ENCODE peak calls at places on chromosomes 1 and 21, in nine cellular contexts. G is lower lobe of right lung; M is astrocyte of the spinal cord; R is GM12865; Z is prostate gland; A is left lung; B is sigmoid colon; W is CD8-positive, alpha-beta T cell; U is tibial artery. C is an unnamed sample.

GRCh38 chr1:12180315-12180714 is 13.5 kb downstream of the TNFRSF1B start:
- DNase-seq in G (peak), M (no peak), R (no peak), Z (no peak), A (peak), B (peak), W (no peak), U (peak), C (peak)

GRCh38 chr1:48697066-48697707 is 79.5 kb downstream of the BEND5 start:
- DNase-seq in G (peak), M (peak), R (peak), Z (peak), A (peak), B (no peak), W (peak), U (peak), C (no peak)

GRCh38 chr1:89085781-89086180 is 20.8 kb upstream of the GBP1 start:
- DNase-seq in G (no peak), M (peak), R (peak), Z (no peak), A (no peak), B (no peak), W (no peak), U (no peak), C (no peak)

GRCh38 chr1:54800899-54801759 is at the start of gene TTC22:
- DNase-seq in G (peak), M (no peak), R (peak), Z (peak), A (peak), B (peak), W (peak), U (no peak), C (no peak)

GRCh38 chr1:193448682-193449461 is 262.5 kb upstream of the B3GALT2 start:
- DNase-seq in G (no peak), M (no peak), R (peak), Z (no peak), A (no peak), B (no peak), W (no peak), U (no peak), C (no peak)

GRCh38 chr1:151050051-151050688 is 2.6 kb downstream of the C1orf56 start:
- DNase-seq in G (no peak), M (no peak), R (no peak), Z (no peak), A (no peak), B (no peak), W (no peak), U (no peak), C (no peak)

GRCh38 chr1:6342031-6342430 is 51.5 kb downstream of the ACOT7 start:
- DNase-seq in G (no peak), M (no peak), R (no peak), Z (no peak), A (no peak), B (no peak), W (no peak), U (no peak), C (no peak)

GRCh38 chr1:180265201-180265600 is 35.1 kb downstream of the LHX4 start:
- DNase-seq in G (no peak), M (no peak), R (no peak), Z (no peak), A (no peak), B (no peak), W (no peak), U (no peak), C (no peak)

GRCh38 chr21:42403611-42404231 is at the start of gene UBASH3A:
- DNase-seq in G (no peak), M (no peak), R (no peak), Z (no peak), A (no peak), B (peak), W (peak), U (no peak), C (no peak)

GRCh38 chr1:232473319-232473718 is 156.6 kb downstream of the SIPA1L2 start:
- DNase-seq in G (no peak), M (peak), R (no peak), Z (no peak), A (no peak), B (no peak), W (no peak), U (peak), C (no peak)

GRCh38 chr1:203091761-203092330 is 6.0 kb upstream of the MYOG start:
- DNase-seq in G (no peak), M (no peak), R (no peak), Z (no peak), A (no peak), B (no peak), W (no peak), U (no peak), C (no peak)

GRCh38 chr1:25805863-25806225 is 5.9 kb downstream of the SELENON start:
- DNase-seq in G (no peak), M (peak), R (no peak), Z (no peak), A (no peak), B (no peak), W (no peak), U (peak), C (no peak)

GRCh38 chr1:61506231-61506630 is 218.7 kb downstream of the TM2D1 start:
- DNase-seq in G (no peak), M (peak), R (no peak), Z (no peak), A (no peak), B (no peak), W (no peak), U (no peak), C (no peak)

GRCh38 chr1:6686294-6686693 is 15.3 kb downstream of the DNAJC11 start:
- DNase-seq in G (no peak), M (no peak), R (no peak), Z (no peak), A (no peak), B (no peak), W (no peak), U (no peak), C (no peak)

GRCh38 chr1:37033355-37034291 is 692 bp downstream of the GRIK3 start:
- DNase-seq in G (no peak), M (no peak), R (no peak), Z (no peak), A (no peak), B (no peak), W (no peak), U (no peak), C (no peak)

GRCh38 chr1:24535021-24535424 is 20.9 kb upstream of the NCMAP start:
- DNase-seq in G (no peak), M (no peak), R (peak), Z (no peak), A (no peak), B (no peak), W (peak), U (no peak), C (no peak)

GRCh38 chr1:204073837-204074273 is 940 bp downstream of the SOX13 start:
- DNase-seq in G (no peak), M (no peak), R (no peak), Z (no peak), A (no peak), B (peak), W (no peak), U (no peak), C (no peak)

GRCh38 chr1:181126871-181127587 is 38.5 kb downstream of the IER5 start:
- DNase-seq in G (peak), M (no peak), R (no peak), Z (no peak), A (no peak), B (no peak), W (no peak), U (no peak), C (no peak)

GRCh38 chr1:231508941-231509340 is 19.5 kb upstream of the TSNAX start:
- DNase-seq in G (no peak), M (no peak), R (no peak), Z (no peak), A (no peak), B (no peak), W (no peak), U (no peak), C (no peak)

GRCh38 chr1:80218112-80218511 is 1211.6 kb upstream of the ADGRL4 start:
- DNase-seq in G (no peak), M (peak), R (peak), Z (no peak), A (no peak), B (no peak), W (no peak), U (no peak), C (no peak)

GRCh38 chr1:42747125-42747524 is 7.1 kb upstream of the CLDN19 start:
- DNase-seq in G (no peak), M (no peak), R (peak), Z (no peak), A (no peak), B (no peak), W (peak), U (no peak), C (no peak)

GRCh38 chr1:201022824-201023516 is 544 bp downstream of the KIF21B start:
- DNase-seq in G (peak), M (no peak), R (peak), Z (no peak), A (peak), B (no peak), W (peak), U (no peak), C (no peak)

GRCh38 chr1:3312894-3313578 is 141.4 kb upstream of the ARHGEF16 start:
- DNase-seq in G (peak), M (peak), R (no peak), Z (peak), A (peak), B (peak), W (peak), U (peak), C (peak)

GRCh38 chr1:74830736-74831135 is 97.8 kb downstream of the TYW3 start:
- DNase-seq in G (no peak), M (no peak), R (no peak), Z (no peak), A (no peak), B (no peak), W (no peak), U (no peak), C (no peak)

GRCh38 chr1:155649689-155650088 is 38.9 kb downstream of the YY1AP1 start:
- DNase-seq in G (no peak), M (no peak), R (no peak), Z (no peak), A (no peak), B (no peak), W (no peak), U (no peak), C (no peak)

GRCh38 chr1:110829955-110830553 is 42.9 kb upstream of the CD53 start:
- DNase-seq in G (no peak), M (no peak), R (peak), Z (no peak), A (no peak), B (no peak), W (no peak), U (no peak), C (no peak)

GRCh38 chr1:19009882-19010321 is 53.4 kb upstream of the IFFO2 start:
- DNase-seq in G (no peak), M (peak), R (no peak), Z (no peak), A (no peak), B (no peak), W (no peak), U (no peak), C (no peak)

GRCh38 chr1:171403396-171403795 is 81.9 kb upstream of the PRRC2C start:
- DNase-seq in G (no peak), M (no peak), R (no peak), Z (no peak), A (no peak), B (no peak), W (no peak), U (no peak), C (no peak)

GRCh38 chr21:45921917-45922316 is 59.7 kb upstream of the COL6A1 start:
- DNase-seq in G (no peak), M (no peak), R (no peak), Z (no peak), A (no peak), B (no peak), W (no peak), U (no peak), C (no peak)
- TF ChIP-seq CTCF in G (no peak), M (no peak), R (no peak), Z (no peak), A (no peak), B (no peak), W (no peak), U (no peak), C (no peak)

GRCh38 chr1:215776336-215776735 is 209.2 kb downstream of the KCTD3 start:
- DNase-seq in G (no peak), M (no peak), R (no peak), Z (no peak), A (no peak), B (no peak), W (no peak), U (no peak), C (no peak)
- TF ChIP-seq CTCF in G (no peak), M (no peak), R (no peak), Z (no peak), A (no peak), B (no peak), W (no peak), U (no peak), C (no peak)

GRCh38 chr1:2228157-2228594 is at the start of gene SKI:
- DNase-seq in G (no peak), M (no peak), R (no peak), Z (no peak), A (peak), B (no peak), W (no peak), U (no peak), C (no peak)

GRCh38 chr1:2228684-2229031 is 539 bp downstream of the SKI start:
- DNase-seq in G (peak), M (no peak), R (peak), Z (no peak), A (peak), B (no peak), W (no peak), U (no peak), C (peak)

GRCh38 chr1:2229921-2230700 is 2.0 kb downstream of the SKI start:
- DNase-seq in G (peak), M (no peak), R (no peak), Z (no peak), A (peak), B (no peak), W (no peak), U (peak), C (peak)

GRCh38 chr1:2227341-2228156 is 570 bp upstream of the SKI start:
- DNase-seq in G (peak), M (peak), R (peak), Z (peak), A (peak), B (peak), W (peak), U (peak), C (peak)

DNA sequence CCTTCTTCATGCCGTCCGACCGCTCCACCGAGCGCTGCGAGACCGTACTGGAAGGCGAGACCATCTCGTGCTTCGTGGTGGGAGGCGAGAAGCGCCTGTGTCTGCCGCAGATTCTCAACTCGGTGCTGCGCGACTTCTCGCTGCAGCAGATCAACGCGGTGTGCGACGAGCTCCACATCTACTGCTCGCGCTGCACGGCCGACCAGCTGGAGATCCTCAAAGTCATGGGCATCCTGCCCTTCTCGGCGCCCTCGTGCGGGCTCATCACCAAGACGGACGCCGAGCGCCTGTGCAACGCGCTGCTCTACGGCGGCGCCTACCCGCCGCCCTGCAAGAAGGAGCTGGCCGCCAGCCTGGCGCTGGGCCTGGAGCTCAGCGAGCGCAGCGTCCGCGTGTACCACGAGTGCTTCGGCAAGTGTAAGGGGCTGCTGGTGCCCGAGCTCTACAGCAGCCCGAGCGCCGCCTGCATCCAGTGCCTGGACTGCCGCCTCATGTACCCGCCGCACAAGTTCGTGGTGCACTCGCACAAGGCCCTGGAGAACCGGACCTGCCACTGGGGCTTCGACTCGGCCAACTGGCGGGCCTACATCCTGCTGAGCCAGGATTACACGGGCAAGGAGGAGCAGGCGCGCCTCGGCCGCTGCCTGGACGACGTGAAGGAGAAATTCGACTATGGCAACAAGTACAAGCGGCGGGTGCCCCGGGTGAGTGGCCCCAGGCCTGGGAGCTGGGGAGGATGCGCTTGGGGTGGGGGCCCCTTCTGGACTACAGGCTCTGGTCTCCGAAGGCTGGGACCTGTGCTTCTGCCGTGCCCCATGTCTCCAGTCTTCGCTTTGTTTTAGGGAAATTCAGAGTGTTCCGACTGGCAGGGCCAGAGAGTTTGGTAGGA is 1.2 kb downstream of the SKI start:
- DNase-seq in G (peak), M (peak), R (peak), Z (peak), A (peak), B (peak), W (peak), U (peak), C (peak)
- TF ChIP-seq CTCF in G (no peak), M (no peak), R (peak), Z (no peak), A (no peak), B (no peak), W (no peak), U (no peak), C (no peak)

GRCh38 chr1:43994794-43995790 is 3.7 kb downstream of the CCDC24 start:
- DNase-seq in G (no peak), M (no peak), R (peak), Z (no peak), A (peak), B (no peak), W (no peak), U (no peak), C (no peak)
- TF ChIP-seq CTCF in G (no peak), M (peak), R (peak), Z (no peak), A (no peak), B (no peak), W (no peak), U (no peak), C (no peak)

GRCh38 chr1:34845131-34845901 is 14.2 kb downstream of the SMIM12 start:
- DNase-seq in G (no peak), M (no peak), R (no peak), Z (no peak), A (no peak), B (peak), W (no peak), U (no peak), C (no peak)
- TF ChIP-seq CTCF in G (no peak), M (no peak), R (no peak), Z (no peak), A (no peak), B (no peak), W (no peak), U (no peak), C (no peak)

DNA sequence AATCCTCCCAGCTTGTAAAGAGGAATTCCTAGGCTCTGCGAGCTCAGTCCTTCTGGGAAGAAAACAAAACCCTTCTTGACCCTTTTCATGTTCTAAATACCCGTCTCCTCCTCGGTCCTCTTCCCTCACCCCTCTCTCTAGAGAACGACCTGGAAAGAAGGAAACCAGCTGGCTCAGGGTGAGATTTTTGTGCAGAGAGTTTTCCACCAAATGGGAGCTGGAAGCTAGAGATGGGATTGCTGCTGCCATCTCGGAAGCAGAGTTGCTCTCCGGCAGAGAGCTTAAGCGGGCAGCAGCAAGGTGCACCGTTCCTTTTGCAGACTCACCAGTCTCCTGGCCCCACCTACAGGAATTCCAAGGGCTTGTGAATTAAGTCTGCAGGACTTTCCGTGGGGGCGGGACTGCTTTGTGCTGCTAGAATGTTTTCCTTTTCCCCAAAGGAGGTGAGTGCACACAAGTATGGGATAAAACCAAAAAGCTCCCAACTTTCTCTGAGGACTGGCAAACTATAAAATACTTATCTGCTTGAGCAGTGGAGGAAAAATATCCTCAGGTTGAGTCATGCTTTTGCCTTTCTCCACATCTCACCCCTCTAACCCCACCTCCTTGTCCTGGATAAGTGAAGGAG is 29.1 kb upstream of the KIAA0040 start:
- DNase-seq in G (peak), M (no peak), R (no peak), Z (peak), A (no peak), B (no peak), W (no peak), U (peak), C (no peak)
- TF ChIP-seq CTCF in G (peak), M (no peak), R (no peak), Z (peak), A (no peak), B (no peak), W (no peak), U (peak), C (no peak)

GRCh38 chr1:209208648-209209047 is 374.9 kb upstream of the CAMK1G start:
- DNase-seq in G (no peak), M (no peak), R (no peak), Z (no peak), A (no peak), B (no peak), W (no peak), U (no peak), C (no peak)

GRCh38 chr1:209202826-209203439 is 380.6 kb upstream of the CAMK1G start:
- DNase-seq in G (no peak), M (peak), R (peak), Z (peak), A (no peak), B (no peak), W (no peak), U (no peak), C (no peak)

GRCh38 chr1:209205039-209205438 is 378.5 kb upstream of the CAMK1G start:
- DNase-seq in G (no peak), M (no peak), R (no peak), Z (no peak), A (no peak), B (no peak), W (no peak), U (no peak), C (no peak)

GRCh38 chr1:209207126-209207700 is 376.3 kb upstream of the CAMK1G start:
- DNase-seq in G (no peak), M (no peak), R (no peak), Z (no peak), A (no peak), B (no peak), W (no peak), U (no peak), C (no peak)

GRCh38 chr1:209207701-209208286 is 375.7 kb upstream of the CAMK1G start:
- DNase-seq in G (peak), M (peak), R (peak), Z (peak), A (peak), B (peak), W (no peak), U (peak), C (no peak)
- TF ChIP-seq CTCF in G (peak), M (peak), R (peak), Z (peak), A (peak), B (peak), W (no peak), U (peak), C (peak)

DNA sequence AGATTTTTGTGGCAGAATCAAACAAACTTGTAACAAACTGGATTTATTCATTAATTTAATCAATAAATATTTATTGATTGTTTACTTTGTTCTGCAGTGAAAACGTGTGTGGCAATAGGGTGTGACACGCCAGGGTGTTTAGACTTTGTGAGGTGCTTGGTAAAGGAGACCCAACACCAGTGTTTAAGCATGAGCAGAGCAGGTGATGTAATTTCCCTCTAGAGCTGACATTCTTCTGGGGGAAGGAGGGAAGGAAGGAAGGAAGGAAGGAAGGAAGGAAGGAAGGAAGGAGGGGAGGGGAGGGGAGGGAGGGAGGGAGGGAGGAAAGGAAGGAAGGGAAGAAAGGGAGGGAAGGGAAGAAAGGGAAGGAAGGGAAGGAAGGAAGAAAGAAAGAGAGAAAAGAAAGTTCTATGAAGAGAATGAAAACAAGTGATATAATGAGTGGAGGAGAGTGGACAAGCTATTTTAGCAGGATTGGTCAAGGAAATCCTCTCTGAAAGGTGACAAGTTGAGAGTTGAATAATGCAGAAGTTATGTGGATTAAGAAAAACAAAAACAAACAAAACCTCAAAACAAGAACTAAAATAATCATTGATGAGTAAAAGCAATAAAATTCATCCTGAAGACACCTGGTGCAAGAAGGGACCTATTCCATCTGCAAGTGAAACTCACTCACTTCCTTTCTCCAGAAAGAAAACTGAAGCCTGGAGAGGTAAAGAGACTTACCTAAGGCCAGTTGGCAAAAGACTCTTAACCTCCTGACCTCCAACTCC is 60.8 kb downstream of the TSEN15 start:
- DNase-seq in G (no peak), M (no peak), R (peak), Z (no peak), A (no peak), B (no peak), W (no peak), U (no peak), C (no peak)
- TF ChIP-seq CTCF in G (no peak), M (no peak), R (no peak), Z (no peak), A (no peak), B (no peak), W (no peak), U (no peak), C (no peak)

C was measured in CD14-positive monocyte.